ENCODE peak calls at places on chromosomes 2 and 18, in six cellular contexts. W is CD8-positive, alpha-beta T cell; Y is prostate gland; I is CD4-positive, alpha-beta T cell; A is neural crest cell; E is HL-60. B is an unnamed sample.

GRCh38 chr18:47898696-47899095 is 31.8 kb downstream of the SMAD2 start:
- DNase-seq in Y (no peak), W (no peak), I (no peak), E (no peak), A (no peak), B (no peak)

GRCh38 chr2:234249006-234249405 is 198.5 kb downstream of the SPP2 start:
- DNase-seq in Y (no peak), W (no peak), I (no peak), A (no peak), E (no peak), B (no peak)

GRCh38 chr2:239590995-239591915 is 190.4 kb upstream of the HDAC4 start:
- DNase-seq in E (no peak), W (no peak), A (no peak), I (no peak), Y (no peak), B (no peak)

GRCh38 chr2:71226391-71226964 is 425 bp downstream of the PAIP2B start:
- DNase-seq in A (peak), I (peak), E (no peak), W (peak), Y (peak), B (no peak)

GRCh38 chr2:113195923-113196501 is 22.2 kb downstream of the PSD4 start:
- DNase-seq in W (no peak), I (no peak), A (no peak), Y (no peak), E (no peak), B (no peak)

GRCh38 chr2:28956890-28957289 is 24.2 kb upstream of the TOGARAM2 start:
- DNase-seq in Y (no peak), I (peak), W (no peak), A (peak), E (no peak), B (no peak)

GRCh38 chr2:203689424-203690109 is 16.9 kb upstream of the CD28 start:
- DNase-seq in A (no peak), I (no peak), Y (no peak), W (no peak), E (no peak), B (no peak)

GRCh38 chr2:191218292-191218898 is 26.8 kb upstream of the MYO1B start:
- DNase-seq in E (peak), A (peak), W (peak), I (no peak), Y (no peak), B (no peak)

GRCh38 chr18:8595445-8595844 is 13.8 kb upstream of the RAB12 start:
- DNase-seq in I (no peak), W (no peak), E (no peak), A (no peak), Y (no peak), B (no peak)

GRCh38 chr2:118763797-118764196 is 83.7 kb downstream of the EN1 start:
- DNase-seq in A (no peak), W (no peak), I (no peak), E (no peak), Y (no peak), B (no peak)

GRCh38 chr2:232667989-232668583 is 29.0 kb upstream of the GIGYF2 start:
- DNase-seq in W (no peak), Y (peak), A (no peak), E (no peak), I (no peak), B (no peak)

GRCh38 chr2:38505779-38506178 is 96.9 kb downstream of the HNRNPLL start:
- DNase-seq in E (no peak), Y (peak), A (no peak), I (no peak), W (no peak), B (no peak)

GRCh38 chr2:88545118-88545517 is 82.1 kb downstream of the EIF2AK3 start:
- DNase-seq in I (no peak), A (no peak), Y (no peak), W (no peak), E (no peak), B (no peak)

GRCh38 chr2:25598911-25599310 is 74.5 kb downstream of the DTNB start:
- DNase-seq in W (no peak), E (no peak), I (no peak), Y (no peak), A (no peak), B (no peak)

GRCh38 chr2:180520206-180520605 is 460.2 kb upstream of the UBE2E3 start:
- DNase-seq in A (no peak), E (no peak), I (no peak), Y (no peak), W (no peak), B (no peak)

GRCh38 chr2:197915548-197916265 is 111.3 kb downstream of the PLCL1 start:
- DNase-seq in A (no peak), W (no peak), I (no peak), E (peak), Y (no peak), B (peak)

GRCh38 chr18:1002653-1003178 is 98.0 kb downstream of the ADCYAP1 start:
- DNase-seq in E (no peak), A (no peak), Y (no peak), W (no peak), I (no peak), B (no peak)

DNA sequence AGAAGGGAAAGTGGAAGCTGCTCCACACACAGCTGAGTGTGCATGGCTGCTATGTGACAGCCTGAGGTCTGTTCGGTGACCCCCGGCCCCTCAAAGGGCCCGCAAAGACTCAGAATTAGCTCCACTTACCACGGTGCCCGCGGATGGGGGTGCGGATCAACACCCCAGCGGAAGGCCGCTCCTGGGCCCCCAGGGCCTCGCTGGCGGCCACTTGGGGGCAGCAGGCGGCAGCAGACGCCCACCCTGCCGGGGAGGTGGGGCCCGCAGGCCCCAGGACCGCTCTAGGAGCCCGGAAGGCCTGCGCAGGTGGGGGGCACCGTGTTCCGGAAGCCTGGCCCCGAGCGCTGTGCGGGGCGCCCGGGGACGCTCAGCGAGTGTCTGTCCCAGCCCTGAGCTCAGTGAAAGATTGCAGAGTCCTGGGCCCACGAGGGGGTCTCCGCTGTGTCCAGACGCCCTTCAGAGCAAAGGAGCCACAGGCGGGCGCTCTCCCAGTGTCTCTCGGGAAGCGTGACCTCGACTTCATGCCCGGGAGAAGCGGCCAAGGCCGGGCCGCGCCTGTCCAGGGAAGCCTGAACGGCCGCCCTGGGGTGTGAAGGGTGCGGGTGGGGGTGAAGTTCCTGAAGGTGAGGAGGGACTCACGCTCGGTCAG is 118.6 kb downstream of the VAPA start:
- DNase-seq in Y (no peak), W (peak), E (no peak), A (no peak), I (no peak), B (no peak)
- TF ChIP-seq CTCF in Y (no peak), W (no peak), E (no peak), A (no peak), I (no peak), B (no peak)

DNA sequence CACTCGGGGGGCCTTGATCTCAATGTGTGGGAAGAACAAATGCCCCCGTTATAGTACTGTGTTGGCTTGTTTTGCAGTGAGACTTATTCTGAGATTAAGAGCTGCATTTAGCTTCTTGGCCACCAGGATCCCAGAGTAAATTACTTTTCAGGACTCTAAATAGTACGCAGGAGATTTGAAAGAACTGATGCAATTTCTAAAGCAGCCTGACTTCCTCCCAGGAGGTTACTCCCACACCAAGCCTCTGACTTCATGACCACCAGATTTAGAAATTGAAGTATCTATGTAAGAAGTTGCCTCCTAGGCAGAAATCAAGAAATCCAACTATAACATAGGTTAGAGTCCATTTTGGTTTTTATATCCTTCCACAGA is 67.0 kb downstream of the FEZ2 start:
- DNase-seq in I (no peak), A (no peak), W (no peak), Y (no peak), E (peak), B (no peak)
- TF ChIP-seq CTCF in I (no peak), A (no peak), W (no peak), Y (no peak), E (no peak), B (no peak)

GRCh38 chr2:103459302-103459701 is 697.5 kb downstream of the TMEM182 start:
- DNase-seq in A (no peak), I (no peak), Y (no peak), E (no peak), W (no peak), B (no peak)
- TF ChIP-seq CTCF in A (no peak), I (no peak), Y (no peak), E (no peak), W (no peak), B (no peak)

GRCh38 chr2:160334028-160334729 is 134.1 kb upstream of the ITGB6 start:
- DNase-seq in W (no peak), E (no peak), Y (no peak), A (no peak), I (no peak), B (no peak)

GRCh38 chr2:160333324-160334027 is 133.4 kb upstream of the ITGB6 start:
- DNase-seq in I (no peak), W (no peak), A (no peak), E (no peak), Y (no peak), B (no peak)

GRCh38 chr2:160331258-160332025 is 131.4 kb upstream of the ITGB6 start:
- DNase-seq in I (no peak), E (no peak), W (no peak), A (no peak), Y (no peak), B (no peak)

GRCh38 chr2:160329196-160329595 is 129.1 kb upstream of the ITGB6 start:
- DNase-seq in E (no peak), I (no peak), A (no peak), Y (no peak), W (no peak), B (no peak)

DNA sequence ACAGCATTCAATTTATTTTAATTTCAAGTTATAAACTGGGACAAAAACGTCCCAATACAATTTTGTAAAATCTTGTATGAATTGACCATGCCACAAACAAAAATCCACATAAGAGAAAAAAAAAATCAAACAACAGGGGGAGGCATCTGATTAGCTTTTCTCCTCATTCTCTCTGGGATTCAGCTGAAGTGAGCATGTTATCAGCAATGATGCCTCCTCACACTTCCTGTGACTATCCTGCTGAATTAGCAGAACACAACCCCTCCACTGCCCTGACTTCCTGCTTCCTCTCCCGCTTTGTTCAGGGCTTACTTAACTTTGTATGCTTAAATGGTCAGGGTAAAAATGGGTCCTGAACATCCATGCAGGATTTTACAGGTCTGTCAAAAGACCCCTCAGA is 132.2 kb upstream of the ITGB6 start:
- DNase-seq in E (no peak), W (peak), I (no peak), A (no peak), Y (no peak), B (no peak)
- TF ChIP-seq CTCF in E (no peak), W (no peak), I (no peak), A (no peak), Y (no peak), B (no peak)